ENCODE peak calls at places on chromosomes 16 and 17, in seven cellular contexts. Q, U, B, E, W, F and A are unnamed samples. For H3K79me2, the result is how much of the 10 kb centered on the place peaks cover.

GRCh38 chr17:16599537-16599936 is 30.5 kb upstream of the ZNF287 start:
- DNase-seq in Q (no peak), U (no peak), B (no peak), E (no peak), W (no peak), F (no peak), A (no peak)

GRCh38 chr17:35087731-35088646 is 24.5 kb upstream of the RFFL start:
- DNase-seq in Q (peak), U (no peak), B (no peak), E (peak), W (peak), F (peak), A (no peak)

GRCh38 chr17:39623356-39623950 is 3.3 kb upstream of the PPP1R1B start:
- DNase-seq in Q (peak), U (peak), B (peak), E (peak), W (peak), F (peak), A (peak)

GRCh38 chr16:642189-643049 is 791 bp downstream of the MCRIP2 start:
- DNase-seq in Q (peak), U (peak), B (no peak), E (peak), W (no peak), F (peak), A (no peak)

GRCh38 chr17:41098476-41098875 is 534 bp upstream of the KRTAP4-8 start:
- DNase-seq in Q (peak), U (no peak), B (no peak), E (no peak), W (peak), F (no peak), A (no peak)

GRCh38 chr17:82407255-82407654 is 10.9 kb upstream of the HEXD start:
- DNase-seq in Q (peak), U (no peak), B (no peak), E (no peak), W (no peak), F (no peak), A (no peak)

GRCh38 chr17:21295036-21295952 is 10.8 kb downstream of the MAP2K3 start:
- DNase-seq in Q (no peak), U (no peak), B (no peak), E (peak), W (peak), F (peak), A (no peak)

GRCh38 chr17:79026345-79027273 is 2.6 kb downstream of the C1QTNF1 start:
- DNase-seq in Q (peak), U (no peak), B (no peak), E (peak), W (peak), F (no peak), A (no peak)

GRCh38 chr16:28974007-28974436 is 556 bp upstream of the SPNS1 start:
- DNase-seq in Q (peak), U (peak), B (peak), E (peak), W (peak), F (peak), A (peak)

GRCh38 chr16:29737713-29738112 is 8.1 kb downstream of the C16orf54 start:
- DNase-seq in Q (no peak), U (no peak), B (no peak), E (no peak), W (no peak), F (no peak), A (no peak)

GRCh38 chr16:1188781-1189189 is 35.9 kb downstream of the CACNA1H start:
- DNase-seq in Q (peak), U (peak), B (peak), E (no peak), W (peak), F (peak), A (peak)

GRCh38 chr17:61235001-61235820 is 164.4 kb upstream of the TBX2 start:
- DNase-seq in Q (no peak), U (no peak), B (no peak), E (no peak), W (no peak), F (peak), A (no peak)

GRCh38 chr16:23365602-23366240 is 63.6 kb downstream of the SCNN1B start:
- DNase-seq in Q (peak), U (no peak), B (no peak), E (no peak), W (no peak), F (no peak), A (no peak)

GRCh38 chr17:80152057-80152831 is 5.3 kb upstream of the EIF4A3 start:
- DNase-seq in Q (no peak), U (no peak), B (no peak), E (no peak), W (peak), F (peak), A (peak)

GRCh38 chr16:73433493-73434307 is 385.8 kb upstream of the ZFHX3 start:
- DNase-seq in Q (no peak), U (peak), B (no peak), E (no peak), W (no peak), F (no peak), A (no peak)

GRCh38 chr16:28042856-28043255 is 20.7 kb downstream of the GSG1L start:
- DNase-seq in Q (no peak), U (no peak), B (no peak), E (no peak), W (no peak), F (no peak), A (no peak)

GRCh38 chr17:77468897-77469296 is 328.1 kb downstream of the SEC14L1 start:
- DNase-seq in Q (no peak), U (no peak), B (no peak), E (no peak), W (no peak), F (no peak), A (no peak)

GRCh38 chr17:58369214-58370031 is 17.4 kb upstream of the SUPT4H1 start:
- DNase-seq in Q (no peak), U (no peak), B (no peak), E (no peak), W (no peak), F (no peak), A (no peak)

GRCh38 chr17:78120537-78120936 is 8.0 kb downstream of the TMC6 start:
- DNase-seq in Q (no peak), U (no peak), B (no peak), E (no peak), W (no peak), F (no peak), A (no peak)

GRCh38 chr17:81558941-81559806 is 7.0 kb upstream of the FAAP100 start:
- DNase-seq in Q (no peak), U (peak), B (peak), E (no peak), W (no peak), F (no peak), A (no peak)

GRCh38 chr17:77318491-77319210 is 177.9 kb downstream of the SEC14L1 start:
- DNase-seq in Q (no peak), U (no peak), B (no peak), E (peak), W (peak), F (peak), A (no peak)

GRCh38 chr16:49605536-49606241 is 232.1 kb downstream of the C16orf78 start:
- DNase-seq in Q (no peak), U (no peak), B (peak), E (no peak), W (no peak), F (no peak), A (no peak)

GRCh38 chr16:12583237-12583897 is 220.3 kb downstream of the CPPED1 start:
- DNase-seq in Q (no peak), U (no peak), B (no peak), E (no peak), W (no peak), F (no peak), A (no peak)

GRCh38 chr16:57653936-57654335 is 14.2 kb upstream of the ADGRG3 start:
- DNase-seq in Q (no peak), U (no peak), B (no peak), E (no peak), W (peak), F (no peak), A (no peak)

GRCh38 chr17:8152981-8153549 is 861 bp upstream of the PER1 start:
- DNase-seq in Q (no peak), U (no peak), B (peak), E (no peak), W (no peak), F (peak), A (no peak)

GRCh38 chr16:17460890-17461289 is 9.9 kb downstream of the XYLT1 start:
- DNase-seq in Q (no peak), U (no peak), B (no peak), E (no peak), W (no peak), F (no peak), A (no peak)

DNA sequence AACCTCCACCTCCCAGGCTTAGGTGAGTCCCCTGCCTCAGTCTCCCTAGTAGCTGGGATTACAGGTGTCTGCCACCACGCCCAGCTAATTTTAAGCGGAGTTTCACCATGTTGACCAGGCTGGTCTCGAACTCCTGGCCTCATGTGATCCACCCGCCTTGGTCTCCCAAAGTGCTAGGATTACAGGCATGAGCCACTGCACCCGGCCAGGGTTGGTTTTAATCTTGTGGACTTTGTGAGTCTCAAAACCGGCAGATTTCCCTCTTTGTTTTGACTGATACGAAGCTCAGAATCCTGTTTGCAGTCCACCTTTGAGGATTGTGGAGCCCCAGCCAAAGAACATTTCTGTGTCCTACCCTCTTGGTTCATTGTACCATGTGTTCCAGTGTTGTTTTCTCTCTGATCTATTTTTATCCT is 16.4 kb upstream of the CPSF4L start:
- DNase-seq in Q (no peak), U (no peak), B (no peak), E (no peak), W (no peak), F (no peak), A (no peak)
- H3K9ac ChIP-seq in Q (no peak), U (no peak), B (no peak), E (no peak), W (no peak), F (no peak), A (no peak)

GRCh38 chr16:75021410-75021809 is 22.6 kb downstream of the ZNRF1 start:
- DNase-seq in Q (no peak), U (no peak), B (no peak), E (no peak), W (no peak), F (no peak), A (no peak)

GRCh38 chr16:75024182-75024581 is 25.4 kb downstream of the ZNRF1 start:
- DNase-seq in Q (no peak), U (no peak), B (no peak), E (no peak), W (no peak), F (no peak), A (no peak)

GRCh38 chr16:75024591-75024990 is 25.8 kb downstream of the ZNRF1 start:
- DNase-seq in Q (no peak), U (no peak), B (no peak), E (no peak), W (no peak), F (no peak), A (peak)

GRCh38 chr16:75023019-75023418 is 24.2 kb downstream of the ZNRF1 start:
- DNase-seq in Q (no peak), U (no peak), B (no peak), E (no peak), W (peak), F (no peak), A (no peak)

GRCh38 chr16:75022567-75022966 is 23.7 kb downstream of the ZNRF1 start:
- DNase-seq in Q (no peak), U (no peak), B (no peak), E (no peak), W (no peak), F (no peak), A (no peak)
- H3K79me2 ChIP-seq in Q (half or more), U (half or more), B (under half), E (half or more), W (half or more), F (half or more), A (half or more)

DNA sequence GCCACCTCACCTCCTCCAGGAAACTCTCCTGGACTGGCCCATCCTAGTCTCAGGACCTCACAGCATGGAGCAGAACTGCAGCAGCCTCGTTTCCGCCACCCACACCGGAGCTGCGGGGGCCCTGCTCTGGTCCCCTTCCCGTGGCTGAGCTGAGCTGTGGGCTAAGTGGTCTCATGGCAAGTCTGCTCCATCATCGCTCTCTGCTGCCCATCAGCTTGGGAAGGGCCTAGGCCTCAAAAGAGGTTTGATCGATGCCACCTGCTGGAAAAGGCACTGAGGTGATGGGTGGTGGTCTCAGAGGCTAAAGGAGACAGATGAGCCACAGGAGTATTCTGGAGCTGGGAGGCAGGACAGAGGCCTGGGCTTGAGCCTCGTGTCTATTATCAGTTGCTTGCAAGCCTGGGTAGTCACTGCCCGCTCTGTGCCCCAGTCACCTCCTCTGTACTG is 1.8 kb downstream of the ITGAE start:
- DNase-seq in Q (no peak), U (peak), B (peak), E (no peak), W (no peak), F (no peak), A (no peak)
- H3K27ac ChIP-seq in Q (no peak), U (no peak), B (no peak), E (no peak), W (no peak), F (no peak), A (peak)

DNA sequence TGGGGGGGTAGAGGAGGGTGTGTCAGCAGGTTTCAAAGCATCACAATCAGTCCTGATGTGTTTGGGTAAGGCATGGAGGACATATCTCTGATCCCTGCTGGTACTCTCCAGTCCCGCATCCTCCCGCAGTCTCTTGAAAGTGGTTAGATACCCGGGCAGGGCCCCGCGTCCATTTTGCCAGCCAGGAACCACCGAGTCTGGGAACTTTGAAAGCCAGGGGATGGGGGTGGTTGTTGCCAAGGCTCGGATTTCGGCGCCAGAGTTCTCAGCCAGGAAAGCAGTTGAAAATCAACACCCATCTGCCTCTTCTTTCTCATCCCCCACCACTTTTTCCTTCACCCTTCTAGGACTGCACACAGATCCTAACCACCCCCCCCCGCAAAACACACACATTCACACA is 1.4 kb downstream of the CA10 start:
- DNase-seq in Q (no peak), U (no peak), B (peak), E (peak), W (no peak), F (no peak), A (no peak)
- H3K9ac ChIP-seq in Q (no peak), U (no peak), B (no peak), E (no peak), W (no peak), F (no peak), A (no peak)

GRCh38 chr16:81513204-81514040 is 68.8 kb downstream of the CMIP start:
- DNase-seq in Q (no peak), U (peak), B (peak), E (no peak), W (no peak), F (no peak), A (no peak)

GRCh38 chr16:81514568-81515258 is 70.1 kb downstream of the CMIP start:
- DNase-seq in Q (no peak), U (no peak), B (no peak), E (no peak), W (no peak), F (no peak), A (no peak)

GRCh38 chr16:81515281-81515680 is 70.7 kb downstream of the CMIP start:
- DNase-seq in Q (no peak), U (no peak), B (no peak), E (no peak), W (no peak), F (no peak), A (no peak)

GRCh38 chr16:81515721-81516120 is 71.1 kb downstream of the CMIP start:
- DNase-seq in Q (no peak), U (no peak), B (no peak), E (no peak), W (no peak), F (no peak), A (no peak)

GRCh38 chr16:81514041-81514559 is 69.5 kb downstream of the CMIP start:
- DNase-seq in Q (no peak), U (no peak), B (no peak), E (no peak), W (no peak), F (peak), A (no peak)
- H3K79me2 ChIP-seq in Q (half or more), U (half or more), B (under half), E (under half), W (half or more), F (half or more), A (half or more)